ENCODE peak calls at places on chromosomes 3 and 15, in four cellular contexts. Y is AG04450, S is transverse colon, C is suprapubic skin. R is an unnamed sample.

GRCh38 chr3:116056280-116056679 is 389.0 kb downstream of the LSAMP start:
- DNase-seq in Y (no peak), S (no peak), C (no peak), R (no peak)

GRCh38 chr3:163543558-163544189 is 1534.6 kb downstream of the SI start:
- DNase-seq in Y (no peak), S (no peak), C (no peak), R (no peak)

GRCh38 chr3:158713094-158713499 is 19.2 kb downstream of the RARRES1 start:
- DNase-seq in Y (no peak), S (peak), C (no peak), R (no peak)

GRCh38 chr15:39854161-39854560 is 65.9 kb downstream of the GPR176 start:
- DNase-seq in Y (no peak), S (no peak), C (no peak), R (no peak)

GRCh38 chr3:16300881-16301359 is 35.9 kb downstream of the OXNAD1 start:
- DNase-seq in Y (no peak), S (peak), C (no peak), R (no peak)

GRCh38 chr15:51425517-51426033 is 84.1 kb downstream of the GLDN start:
- DNase-seq in Y (no peak), S (no peak), C (no peak), R (no peak)

GRCh38 chr3:187963677-187964385 is 190.1 kb upstream of the LPP start:
- DNase-seq in Y (no peak), S (no peak), C (no peak), R (no peak)

GRCh38 chr3:68007621-68008226 is 353.3 kb upstream of the SUCLG2 start:
- DNase-seq in Y (no peak), S (no peak), C (no peak), R (no peak)

GRCh38 chr3:47036145-47036544 is 56.7 kb downstream of the NBEAL2 start:
- DNase-seq in Y (no peak), S (no peak), C (no peak), R (no peak)

GRCh38 chr15:35741395-35741794 is 195.4 kb upstream of the DPH6 start:
- DNase-seq in Y (no peak), S (no peak), C (no peak), R (no peak)

GRCh38 chr15:75811616-75812015 is 31.6 kb upstream of the UBE2Q2 start:
- DNase-seq in Y (no peak), S (no peak), C (no peak), R (no peak)

GRCh38 chr3:144875251-144875650 is 903.6 kb downstream of the DIPK2A start:
- DNase-seq in Y (no peak), S (no peak), C (no peak), R (no peak)

GRCh38 chr15:76108021-76108723 is 48.4 kb downstream of the TMEM266 start:
- DNase-seq in Y (no peak), S (no peak), C (no peak), R (no peak)

GRCh38 chr3:65107174-65107573 is 419.4 kb upstream of the ADAMTS9 start:
- DNase-seq in Y (no peak), S (no peak), C (no peak), R (no peak)

GRCh38 chr15:20646529-20647142 is 105.0 kb upstream of the GOLGA6L6 start:
- DNase-seq in Y (no peak), S (no peak), C (no peak), R (no peak)

GRCh38 chr3:188594137-188594536 is 440.2 kb downstream of the LPP start:
- DNase-seq in Y (peak), S (no peak), C (no peak), R (no peak)

GRCh38 chr3:194687638-194688206 is 2.0 kb downstream of the FAM43A start:
- DNase-seq in Y (no peak), S (peak), C (peak), R (no peak)

GRCh38 chr3:72123908-72124441 is 339.0 kb upstream of the PROK2 start:
- DNase-seq in Y (peak), S (peak), C (no peak), R (no peak)

GRCh38 chr3:14459384-14459783 is 57.0 kb downstream of the SLC6A6 start:
- DNase-seq in Y (no peak), S (no peak), C (no peak), R (no peak)

GRCh38 chr3:10349801-10350200 is 28.9 kb upstream of the SEC13 start:
- DNase-seq in Y (no peak), S (no peak), C (no peak), R (no peak)

GRCh38 chr3:79872483-79872882 is 104.7 kb upstream of the ROBO1 start:
- DNase-seq in Y (peak), S (no peak), C (no peak), R (no peak)

GRCh38 chr15:40048155-40048792 is 9.3 kb upstream of the SRP14 start:
- DNase-seq in Y (no peak), S (peak), C (no peak), R (no peak)

GRCh38 chr3:126294211-126294801 is 62.9 kb downstream of the KLF15 start:
- DNase-seq in Y (no peak), S (no peak), C (no peak), R (no peak)

GRCh38 chr15:63593705-63594671 is 3.2 kb upstream of the FBXL22 start:
- DNase-seq in Y (no peak), S (no peak), C (no peak), R (no peak)

GRCh38 chr3:191473766-191474198 is 12.8 kb downstream of the PYDC2 start:
- DNase-seq in Y (no peak), S (no peak), C (no peak), R (no peak)

GRCh38 chr3:100825574-100825973 is 116.3 kb downstream of the TFG start:
- DNase-seq in Y (no peak), S (no peak), C (no peak), R (no peak)

GRCh38 chr3:50333744-50334328 is 5.8 kb upstream of the TUSC2 start:
- DNase-seq in Y (no peak), S (no peak), C (no peak), R (no peak)

GRCh38 chr3:50331364-50331907 is 3.4 kb upstream of the TUSC2 start:
- DNase-seq in Y (no peak), S (no peak), C (no peak), R (no peak)

GRCh38 chr3:50337175-50337861 is 3.3 kb downstream of the RASSF1 start:
- DNase-seq in Y (peak), S (peak), C (peak), R (no peak)

GRCh38 chr3:50336452-50337174 is 4.0 kb downstream of the RASSF1 start:
- DNase-seq in Y (no peak), S (no peak), C (no peak), R (no peak)

DNA sequence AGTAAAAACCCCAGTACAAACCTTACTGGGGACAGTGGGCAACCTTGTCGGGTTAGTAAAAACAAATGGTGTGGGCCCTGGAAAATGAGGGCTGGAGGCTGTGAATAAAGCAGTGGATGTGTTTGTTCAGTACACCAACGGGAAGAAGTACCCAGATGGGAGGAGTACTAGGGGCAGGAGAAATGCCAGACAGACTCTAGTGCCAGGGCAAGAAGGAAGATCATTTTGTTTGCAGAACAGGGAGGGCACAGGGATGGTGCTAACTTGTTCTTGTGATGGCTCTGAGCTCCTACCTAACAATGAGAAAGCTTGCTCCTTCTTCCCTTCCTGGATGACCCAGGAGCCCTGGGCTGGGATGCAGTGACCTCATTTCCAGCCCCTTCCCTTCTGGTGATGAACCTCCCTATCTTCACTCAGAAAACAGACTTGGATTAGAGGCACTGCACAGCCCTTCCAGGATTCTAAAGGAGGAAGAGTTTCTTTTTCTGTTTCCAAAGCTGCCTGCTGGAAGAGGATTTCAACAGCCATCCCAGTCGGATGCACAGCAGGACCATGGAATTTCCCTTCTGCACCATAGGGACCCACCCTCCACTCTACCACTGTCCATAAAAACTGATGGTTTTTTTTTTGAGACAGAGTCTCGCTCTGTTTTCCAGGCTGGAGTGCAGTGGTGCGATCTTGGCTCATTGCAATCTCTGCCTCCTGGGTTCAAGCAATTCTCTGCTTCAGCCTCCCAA is 6.1 kb downstream of the RASSF1 start:
- DNase-seq in Y (no peak), S (no peak), C (no peak), R (no peak)
- H3K27ac ChIP-seq in Y (no peak), S (peak), C (peak), R (peak)

GRCh38 chr3:49166752-49167556 is 823 bp upstream of the CCDC71 start:
- DNase-seq in Y (no peak), S (no peak), C (no peak), R (no peak)
- H3K4me3 ChIP-seq in Y (no peak), S (no peak), C (peak), R (peak)

DNA sequence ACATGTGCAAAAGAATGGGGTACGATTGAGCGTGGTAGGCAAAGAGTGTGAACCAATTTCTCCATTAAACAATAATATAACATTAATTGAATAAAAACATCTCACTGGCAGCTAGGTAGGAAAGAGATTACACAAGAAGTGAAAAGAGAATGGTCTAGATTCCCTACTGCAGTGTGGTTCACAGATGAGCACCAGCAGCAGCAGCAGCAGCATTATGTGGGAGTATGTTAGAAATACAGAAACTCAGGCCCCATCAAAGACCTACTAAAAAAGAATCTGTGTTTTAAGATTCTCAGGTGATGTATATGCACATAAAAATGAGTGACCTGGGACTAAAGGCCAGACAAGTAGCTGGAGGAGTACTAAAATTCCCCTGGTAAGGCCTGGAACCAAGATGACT is 118.2 kb downstream of the ADAM10 start:
- DNase-seq in Y (no peak), S (no peak), C (no peak), R (no peak)
- TF ChIP-seq CTCF in Y (no peak), S (no peak), C (no peak), R (no peak)

DNA sequence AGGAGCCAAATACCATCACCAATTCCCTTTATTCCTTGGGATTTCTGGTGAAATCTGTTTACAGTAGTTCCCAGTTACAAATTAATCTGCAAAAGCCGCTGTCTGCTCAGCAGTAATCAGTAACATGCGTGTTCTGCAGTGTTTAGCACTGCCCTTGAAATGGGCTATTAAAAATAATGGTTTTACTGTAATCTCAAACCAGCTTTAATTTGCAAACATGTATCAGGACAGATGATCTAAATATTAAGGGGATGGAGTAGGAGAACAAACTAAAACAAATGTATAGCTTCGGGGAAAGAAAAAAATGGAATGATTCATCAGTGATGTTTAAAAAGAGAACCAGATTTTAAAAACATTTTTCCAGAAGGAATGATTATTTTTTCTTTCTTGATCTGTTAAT is 513.2 kb downstream of the MECOM start:
- DNase-seq in Y (no peak), S (no peak), C (no peak), R (no peak)
- H3K27ac ChIP-seq in Y (no peak), S (peak), C (no peak), R (no peak)

DNA sequence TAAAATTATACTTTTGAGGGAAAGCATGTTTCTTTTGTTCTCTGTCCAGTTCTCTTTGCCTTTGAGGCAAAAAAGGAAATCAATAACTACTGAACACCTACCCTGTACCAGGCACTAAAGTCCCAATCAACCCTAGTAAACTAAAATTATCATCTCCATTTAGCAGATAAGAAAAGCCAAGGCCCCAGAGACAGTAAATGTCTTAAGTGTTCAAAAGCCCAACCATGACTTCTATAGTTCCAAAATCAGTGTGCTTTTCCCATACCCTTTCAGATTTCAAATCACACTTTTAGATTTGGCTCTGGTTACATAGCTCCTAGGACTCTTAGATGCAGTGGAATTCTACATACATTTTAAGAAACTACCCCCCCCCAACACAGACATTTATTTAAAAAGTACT is 63.5 kb downstream of the UACA start:
- DNase-seq in Y (no peak), S (no peak), C (no peak), R (no peak)
- H3K4me3 ChIP-seq in Y (peak), S (no peak), C (no peak), R (no peak)

DNA sequence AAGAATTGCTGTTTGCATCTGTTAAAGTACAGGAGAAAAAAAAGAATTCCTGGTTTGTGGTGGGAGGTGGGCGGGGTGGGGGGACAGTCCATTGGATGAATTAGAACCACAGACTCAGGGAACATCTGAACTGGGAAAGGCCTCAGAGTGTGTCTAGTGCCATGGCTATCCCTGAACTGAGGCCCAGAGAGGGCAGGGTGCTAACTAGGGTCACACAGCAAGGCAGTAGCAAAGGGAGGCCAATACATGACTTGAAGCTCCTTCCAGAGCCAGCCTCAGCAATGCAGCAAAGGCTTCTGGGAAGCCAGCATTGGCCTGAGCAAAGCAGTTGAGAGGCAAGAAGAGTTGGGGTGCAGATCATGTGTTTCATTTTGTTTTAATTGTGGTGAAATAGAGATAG is 85.4 kb downstream of the SMAD6 start:
- DNase-seq in Y (no peak), S (no peak), C (no peak), R (no peak)
- TF ChIP-seq CTCF in Y (no peak), S (no peak), C (no peak), R (no peak)

GRCh38 chr15:65286069-65286703 is 497 bp downstream of the PARP16 start:
- DNase-seq in Y (no peak), S (peak), C (no peak), R (no peak)

GRCh38 chr15:65286704-65287514 is at the start of gene PARP16:
- DNase-seq in Y (peak), S (peak), C (peak), R (no peak)

GRCh38 chr15:65289261-65289854 is 2.7 kb upstream of the PARP16 start:
- DNase-seq in Y (no peak), S (no peak), C (no peak), R (no peak)

GRCh38 chr15:65285291-65286068 is 1.2 kb downstream of the PARP16 start:
- DNase-seq in Y (no peak), S (no peak), C (no peak), R (no peak)

GRCh38 chr15:65287515-65287845 is 797 bp upstream of the PARP16 start:
- DNase-seq in Y (no peak), S (no peak), C (no peak), R (no peak)
- H3K27ac ChIP-seq in Y (no peak), S (peak), C (peak), R (peak)

GRCh38 chr15:31366169-31366734 is 39.6 kb downstream of the KLF13 start:
- DNase-seq in Y (no peak), S (peak), C (no peak), R (no peak)

GRCh38 chr15:31367730-31368344 is 41.2 kb downstream of the KLF13 start:
- DNase-seq in Y (no peak), S (peak), C (no peak), R (no peak)

GRCh38 chr15:31365032-31365654 is 38.5 kb downstream of the KLF13 start:
- DNase-seq in Y (no peak), S (no peak), C (no peak), R (no peak)

GRCh38 chr15:31365655-31366127 is 39.1 kb downstream of the KLF13 start:
- DNase-seq in Y (peak), S (peak), C (peak), R (no peak)

GRCh38 chr15:31367021-31367729 is 40.5 kb downstream of the KLF13 start:
- DNase-seq in Y (no peak), S (no peak), C (no peak), R (no peak)
- H3K4me3 ChIP-seq in Y (no peak), S (no peak), C (peak), R (no peak)

GRCh38 chr3:161700998-161701397 is 204.4 kb downstream of the OTOL1 start:
- DNase-seq in Y (no peak), S (no peak), C (no peak), R (no peak)
- TF ChIP-seq CTCF in Y (no peak), S (no peak), C (no peak), R (no peak)

DNA sequence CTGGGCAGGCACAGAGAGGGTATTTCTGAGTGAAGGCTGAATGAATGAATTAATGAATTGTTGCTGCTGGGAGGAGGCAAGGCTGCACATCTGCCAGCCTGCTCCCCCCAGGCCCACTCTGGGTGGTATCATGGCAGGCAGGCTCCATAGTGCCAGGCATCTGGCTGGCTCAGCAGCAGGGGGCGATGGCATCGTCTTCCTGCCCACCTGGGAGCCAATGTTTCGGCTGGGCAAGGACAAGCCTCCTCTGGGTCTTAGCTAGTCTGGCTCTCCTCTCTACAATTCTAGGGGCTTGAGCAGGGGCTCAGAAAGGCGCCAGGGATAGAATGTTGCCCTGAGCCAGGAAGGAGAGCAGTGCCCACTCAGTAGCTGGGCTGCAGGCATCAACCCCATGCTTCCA is 1.7 kb upstream of the TLR9 start:
- DNase-seq in Y (no peak), S (no peak), C (no peak), R (no peak)
- H3K27ac ChIP-seq in Y (no peak), S (no peak), C (no peak), R (no peak)

R was measured in vagina.